ENCODE peak calls at places on chromosomes 6 and 20, in five cellular contexts. K is iPS DF 6.9; J is NCI-H1417; F is CD8-positive, alpha-beta T cell; N is A172. C is an unnamed sample.

GRCh38 chr6:166586424-166587156 is at the start of gene RAMACL:
- DNase-seq in K (no peak), J (peak; percentile 30), N (no peak), F (peak; percentile 4), C (no peak)

GRCh38 chr6:158410784-158411183 is 98.5 kb downstream of the TULP4 start:
- DNase-seq in N (no peak), J (no peak), K (no peak), F (no peak), C (no peak)

GRCh38 chr6:1771324-1771723 is 161.6 kb downstream of the FOXC1 start:
- DNase-seq in F (peak; percentile 6), N (no peak), J (peak; percentile 41), K (no peak), C (peak; percentile 57)

GRCh38 chr6:145204258-145204766 is 531.0 kb downstream of the EPM2A start:
- DNase-seq in N (no peak), J (no peak), F (no peak), K (no peak), C (no peak)

GRCh38 chr20:15619341-15619740 is 953.9 kb downstream of the KIF16B start:
- DNase-seq in K (no peak), F (no peak), N (no peak), J (no peak), C (no peak)

GRCh38 chr6:14381225-14381887 is 263.8 kb downstream of the CD83 start:
- DNase-seq in F (no peak), N (no peak), J (peak; percentile 80), K (no peak), C (peak; percentile 58)

GRCh38 chr6:138107752-138108592 is 753 bp upstream of the PERP start:
- DNase-seq in N (no peak), K (no peak), F (no peak), J (peak; percentile 67), C (peak; percentile 74)

GRCh38 chr6:160767019-160767646 is 65.1 kb downstream of the PLG start:
- DNase-seq in N (no peak), F (peak; percentile 7), J (no peak), K (no peak), C (peak; percentile 70)

GRCh38 chr6:35377002-35377401 is 34.6 kb downstream of the PPARD start:
- DNase-seq in N (no peak), J (no peak), K (no peak), F (no peak), C (no peak)

GRCh38 chr20:39897781-39898466 is 791.1 kb downstream of the MAFB start:
- DNase-seq in N (no peak), J (no peak), F (no peak), K (no peak), C (no peak)

GRCh38 chr20:25058051-25058796 is at the start of gene ACSS1:
- DNase-seq in J (no peak), N (no peak), F (peak; percentile 65), K (no peak), C (no peak)

GRCh38 chr6:26327450-26328264 is 37.3 kb upstream of the BTN3A2 start:
- DNase-seq in N (peak; percentile 82), K (no peak), F (peak; percentile 26), J (peak; percentile 81), C (peak; percentile 23)

GRCh38 chr20:23125625-23126191 is 39.6 kb upstream of the CD93 start:
- DNase-seq in N (no peak), F (no peak), J (no peak), K (no peak), C (no peak)

GRCh38 chr20:62352402-62353288 is 14.5 kb downstream of the LAMA5 start:
- DNase-seq in F (no peak), J (no peak), K (no peak), N (peak; percentile 87), C (peak; percentile 39)

GRCh38 chr6:137677714-137678113 is 183.5 kb upstream of the OLIG3 start:
- DNase-seq in K (no peak), J (no peak), N (no peak), F (no peak), C (no peak)

GRCh38 chr6:9801255-9801757 is 613.6 kb downstream of the TFAP2A start:
- DNase-seq in N (no peak), J (no peak), K (no peak), F (no peak), C (no peak)

GRCh38 chr6:95687839-95688238 is 110.5 kb downstream of the MANEA start:
- DNase-seq in J (no peak), F (no peak), K (no peak), N (no peak), C (no peak)

GRCh38 chr6:13591205-13591921 is 17.0 kb downstream of the SIRT5 start:
- DNase-seq in J (no peak), N (no peak), F (no peak), K (no peak), C (no peak)

GRCh38 chr6:27250955-27251671 is 3.6 kb downstream of the PRSS16 start:
- DNase-seq in N (peak; percentile 77), K (peak; percentile 90), J (no peak), F (peak; percentile 60), C (peak; percentile 95)

C was measured in NCI-H2081.